ENCODE peak calls at places on chromosome 2, in nine cellular contexts. I is colonic mucosa, B is neuronal stem cell, Q is mesenchymal stem cell, R is mammary epithelial cell, H is endodermal cell, U is neural progenitor cell, L is keratinocyte, W is HCT116. C is an unnamed sample.

GRCh38 chr2:144886847-144887246 is 366.9 kb upstream of the ZEB2 start:
- DNase-seq in I (peak; percentile 34), B (no peak), Q (no peak), R (no peak), H (no peak), U (no peak), L (no peak), W (no peak), C (no peak)

GRCh38 chr2:95314964-95315611 is 17.9 kb downstream of the KCNIP3 start:
- DNase-seq in I (peak; percentile 49), B (peak; percentile 29), Q (no peak), R (peak; percentile 62), H (peak; percentile 88), U (peak; percentile 73), L (no peak), W (peak; percentile 32), C (peak; percentile 42)

GRCh38 chr2:8661736-8662135 is 20.1 kb upstream of the ID2 start:
- DNase-seq in I (no peak), B (no peak), Q (peak; percentile 38), R (no peak), H (no peak), U (no peak), L (no peak), W (no peak), C (peak; percentile 9)

GRCh38 chr2:160432633-160433032 is 61.0 kb downstream of the RBMS1 start:
- DNase-seq in I (no peak), B (no peak), Q (peak; percentile 30), R (peak; percentile 89), H (peak; percentile 61), U (peak; percentile 25), L (peak; percentile 64), W (peak; percentile 67), C (no peak)

GRCh38 chr2:65834657-65835056 is 402.3 kb upstream of the SPRED2 start:
- DNase-seq in I (no peak), B (no peak), Q (no peak), R (no peak), H (no peak), U (no peak), L (no peak), W (no peak), C (no peak)

GRCh38 chr2:191567229-191567628 is 110.7 kb upstream of the NABP1 start:
- DNase-seq in I (no peak), B (no peak), Q (no peak), R (no peak), H (no peak), U (no peak), L (no peak), W (no peak), C (no peak)

GRCh38 chr2:218284106-218284811 is 8.0 kb downstream of the TMBIM1 start:
- DNase-seq in I (no peak), B (no peak), Q (peak; percentile 88), R (peak; percentile 86), H (no peak), U (no peak), L (no peak), W (no peak), C (peak; percentile 85)

GRCh38 chr2:160334028-160334729 is 134.1 kb upstream of the ITGB6 start:
- DNase-seq in I (no peak), B (no peak), Q (peak; percentile 67), R (no peak), H (no peak), U (no peak), L (no peak), W (no peak), C (peak; percentile 52)

GRCh38 chr2:104863585-104864279 is 9.8 kb downstream of the POU3F3 start:
- DNase-seq in I (no peak), B (no peak), Q (no peak), R (no peak), H (peak; percentile 75), U (peak; percentile 87), L (no peak), W (no peak), C (no peak)

GRCh38 chr2:124281556-124281955 is 256.5 kb downstream of the CNTNAP5 start:
- DNase-seq in I (no peak), B (no peak), Q (no peak), R (no peak), H (no peak), U (no peak), L (no peak), W (no peak), C (no peak)

GRCh38 chr2:197269173-197269572 is 41.4 kb downstream of the ANKRD44 start:
- DNase-seq in I (no peak), B (no peak), Q (no peak), R (peak; percentile 48), H (no peak), U (no peak), L (no peak), W (no peak), C (no peak)

GRCh38 chr2:16727256-16727655 is 61.6 kb upstream of the CYRIA start:
- DNase-seq in I (no peak), B (no peak), Q (peak; percentile 29), R (no peak), H (no peak), U (no peak), L (no peak), W (no peak), C (peak; percentile 3)

GRCh38 chr2:20429528-20429927 is 17.3 kb upstream of the RHOB start:
- DNase-seq in I (no peak), B (no peak), Q (no peak), R (peak; percentile 45), H (no peak), U (no peak), L (no peak), W (no peak), C (no peak)

GRCh38 chr2:98896416-98896815 is 39.6 kb downstream of the CRACDL start:
- DNase-seq in I (no peak), B (no peak), Q (no peak), R (no peak), H (no peak), U (no peak), L (no peak), W (no peak), C (no peak)

GRCh38 chr2:42138163-42139016 is 30.8 kb upstream of the EML4 start:
- DNase-seq in I (no peak), B (no peak), Q (peak; percentile 90), R (peak; percentile 81), H (no peak), U (no peak), L (no peak), W (no peak), C (peak; percentile 94)

GRCh38 chr2:150143087-150143536 is 344.4 kb downstream of the RND3 start:
- DNase-seq in I (no peak), B (no peak), Q (peak; percentile 77), R (peak; percentile 81), H (no peak), U (no peak), L (peak; percentile 55), W (no peak), C (peak; percentile 59)

GRCh38 chr2:235661538-235661937 is 167.7 kb downstream of the AGAP1 start:
- DNase-seq in I (no peak), B (no peak), Q (no peak), R (no peak), H (no peak), U (no peak), L (no peak), W (no peak), C (no peak)

DNA sequence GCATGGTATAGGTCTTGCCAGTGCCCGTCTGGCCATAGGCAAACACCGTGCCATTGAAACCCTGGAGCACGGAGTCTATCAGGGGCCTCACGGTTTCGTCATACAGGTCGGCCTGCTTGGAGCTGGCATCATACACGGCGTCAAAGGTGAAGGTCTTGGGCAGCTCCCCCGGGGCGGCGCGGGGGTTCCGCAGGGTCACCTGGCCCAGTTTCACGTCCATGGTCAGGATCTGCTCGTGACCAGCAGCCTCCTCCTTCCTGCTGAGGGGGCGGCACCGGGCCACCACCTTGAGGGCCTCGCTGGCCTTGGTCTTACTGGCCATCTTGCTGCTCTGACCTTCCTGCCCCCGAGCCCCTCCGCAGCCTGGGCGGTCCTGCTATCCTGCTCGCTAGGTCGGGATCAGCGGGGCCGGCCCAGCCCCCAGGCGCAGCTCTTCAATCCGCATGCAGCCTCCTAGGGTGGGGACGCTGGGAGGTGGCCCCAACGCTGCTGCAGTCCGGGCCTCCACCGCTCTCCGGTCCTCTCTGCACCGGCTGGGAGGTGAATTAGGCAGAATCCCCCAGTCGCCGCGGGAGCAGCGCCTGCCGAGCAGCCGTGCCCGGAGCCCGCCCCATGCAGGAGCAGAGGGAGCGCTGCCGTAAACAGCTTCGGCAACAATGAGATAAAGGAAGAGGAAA is 563 bp downstream of the KIF3C start:
- DNase-seq in I (no peak), B (no peak), Q (no peak), R (no peak), H (no peak), U (peak; percentile 81), L (no peak), W (no peak), C (peak; percentile 57)
- H3K4me1 ChIP-seq in I (no peaks in the 10 kb centered on the region), B (peaks cover 36% of the 10 kb centered on the region), Q (peaks cover 47% of the 10 kb centered on the region), R (peaks cover 37% of the 10 kb centered on the region), H (peaks cover 25% of the 10 kb centered on the region), U (peaks cover 20% of the 10 kb centered on the region), L (peaks cover 33% of the 10 kb centered on the region), W (peaks cover 30% of the 10 kb centered on the region), C (peaks cover 10% of the 10 kb centered on the region)

DNA sequence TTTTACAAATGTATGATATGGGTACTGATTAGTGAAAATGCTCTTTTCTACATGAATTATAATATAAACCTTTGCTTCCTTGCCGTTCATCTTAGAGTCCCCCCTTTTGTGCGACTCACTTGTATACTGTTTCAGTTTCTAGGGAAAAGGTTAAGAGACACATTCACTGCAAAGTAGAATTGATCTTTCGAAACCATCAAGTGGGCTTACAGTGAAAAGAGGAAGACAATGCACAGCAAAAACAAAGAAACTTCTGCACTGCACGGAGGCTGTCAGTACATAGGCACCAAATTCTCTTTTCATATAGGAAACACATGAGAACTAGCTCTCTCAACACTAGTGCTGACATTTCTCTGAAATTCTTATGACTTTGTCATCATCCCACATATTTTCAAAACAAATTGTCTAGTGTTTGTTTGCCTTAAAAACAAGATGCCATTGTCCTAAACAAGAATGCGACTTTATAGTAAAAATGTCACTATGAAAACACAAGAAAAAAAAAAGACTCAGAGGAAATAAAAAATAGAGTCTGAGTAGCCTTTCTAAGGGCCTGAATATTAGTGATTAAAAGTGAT is 827.1 kb downstream of the BCL11A start:
- DNase-seq in I (no peak), B (no peak), Q (no peak), R (no peak), H (no peak), U (peak; percentile 25), L (no peak), W (no peak), C (no peak)
- H3K9ac ChIP-seq in I (no peak overlapping the region), B (no peak overlapping the region), Q (no peak overlapping the region), R (no peak overlapping the region), H (no peak overlapping the region), U (no peak overlapping the region), L (no peak overlapping the region), W (no peak overlapping the region), C (no peak overlapping the region)

DNA sequence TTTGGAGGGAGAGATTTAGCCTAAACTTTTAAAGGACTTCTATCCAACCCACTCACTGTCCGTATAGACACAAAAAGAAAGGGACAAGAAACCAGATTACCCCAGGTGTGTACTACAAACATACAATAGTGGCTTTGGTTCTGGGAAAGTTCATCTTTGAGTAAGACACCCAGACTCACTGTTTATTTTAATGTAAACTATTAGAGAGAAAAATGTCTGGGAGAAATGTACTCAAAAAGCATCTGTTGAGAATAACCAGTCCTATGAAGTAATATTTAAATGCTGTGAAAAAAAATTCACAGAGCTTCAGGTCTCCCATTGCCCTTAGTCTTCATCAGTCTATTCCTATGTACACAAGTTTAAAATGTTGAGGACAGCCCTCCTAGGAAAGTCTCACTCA is 107.5 kb downstream of the SLC8A1 start:
- DNase-seq in I (no peak), B (no peak), Q (peak; percentile 60), R (no peak), H (no peak), U (no peak), L (no peak), W (no peak), C (peak; percentile 44)
- H3K4me1 ChIP-seq in I (no peaks in the 10 kb centered on the region), B (peaks cover 2% of the 10 kb centered on the region), Q (peaks cover 5% of the 10 kb centered on the region), R (peaks cover 15% of the 10 kb centered on the region), H (no peaks in the 10 kb centered on the region), U (no peaks in the 10 kb centered on the region), L (peaks cover 3% of the 10 kb centered on the region), W (no peaks in the 10 kb centered on the region), C (peaks cover 61% of the 10 kb centered on the region)

GRCh38 chr2:85703329-85703728 is 9.2 kb downstream of the GNLY start:
- DNase-seq in I (no peak), B (no peak), Q (no peak), R (no peak), H (no peak), U (no peak), L (no peak), W (no peak), C (no peak)
- H3K9ac ChIP-seq in I (no peak overlapping the region), B (no peak overlapping the region), Q (peak overlapping the region; percentile 8), R (no peak overlapping the region), H (no peak overlapping the region), U (no peak overlapping the region), L (no peak overlapping the region), W (no peak overlapping the region), C (no peak overlapping the region)